ENCODE peak calls at places on chromosomes 12 and 14, in seven cellular contexts. G is WERI-Rb-1; L is CD8-positive, alpha-beta T cell; R is bronchial epithelial cell; H is NCI-H510A treated with DMSO at 0.1 percent for 48 hours; F is AG09319; K is substantia nigra. Y is an unnamed sample.

GRCh38 chr12:122423258-122424165 is 1.0 kb upstream of the CLIP1 start:
- DNase-seq in F (no peak), L (no peak), H (peak), G (peak), K (peak), R (no peak), Y (no peak)

GRCh38 chr14:52987042-52987441 is 36.2 kb upstream of the FERMT2 start:
- DNase-seq in L (no peak), K (no peak), R (no peak), H (no peak), F (no peak), G (no peak), Y (no peak)

GRCh38 chr14:91149462-91149861 is 35.6 kb downstream of the DGLUCY start:
- DNase-seq in K (no peak), R (peak), L (no peak), F (peak), G (no peak), H (no peak), Y (no peak)

GRCh38 chr12:121916719-121917118 is 1.7 kb upstream of the CFAP251 start:
- DNase-seq in G (peak), R (no peak), F (no peak), H (peak), K (no peak), L (no peak), Y (no peak)

GRCh38 chr12:89350661-89351488 is 1.4 kb downstream of the DUSP6 start:
- DNase-seq in H (no peak), L (no peak), R (no peak), F (no peak), K (no peak), G (no peak), Y (no peak)

GRCh38 chr14:53126705-53127104 is 26.4 kb downstream of the DDHD1 start:
- DNase-seq in G (no peak), K (no peak), H (no peak), L (no peak), F (no peak), R (no peak), Y (no peak)

GRCh38 chr12:2958432-2959193 is 584 bp upstream of the TEAD4 start:
- DNase-seq in R (peak), L (no peak), G (peak), K (no peak), F (peak), H (peak), Y (no peak)

GRCh38 chr14:83473846-83474245 is 1940.2 kb upstream of the SEL1L start:
- DNase-seq in G (no peak), F (no peak), K (no peak), R (no peak), H (no peak), L (no peak), Y (no peak)

GRCh38 chr12:132162508-132163031 is 18.3 kb downstream of the NOC4L start:
- DNase-seq in K (peak), G (no peak), R (no peak), H (no peak), L (peak), F (peak), Y (no peak)

GRCh38 chr12:51823875-51824565 is 24.5 kb downstream of the FIGNL2 start:
- DNase-seq in G (peak), L (no peak), R (peak), F (peak), H (peak), K (peak), Y (no peak)

GRCh38 chr12:27841392-27841882 is 61.4 kb upstream of the MANSC4 start:
- DNase-seq in K (no peak), H (no peak), R (no peak), G (no peak), F (no peak), L (no peak), Y (no peak)

Y was measured in KG1.